ENCODE peak calls at places on chromosomes 4 and X, in ten cellular contexts. I is upper lobe of left lung, B is endothelial cell, M is vagina, N is SK-N-SH, F is PC-9, L is nephron progenitor cell, G is suprapubic skin, T is GM12865, A is GM13977. Y is an unnamed sample.

GRCh38 chrX:153060095-153060445 is 3.8 kb downstream of the PNMA3 start:
- DNase-seq in A (no peak), L (no peak), M (no peak), B (no peak), T (no peak), G (no peak), F (no peak), I (peak; percentile 28), N (no peak), Y (no peak)

GRCh38 chrX:63428348-63428747 is 77.2 kb upstream of the SPIN4 start:
- DNase-seq in G (no peak), A (no peak), T (no peak), L (no peak), I (no peak), F (peak; percentile 20), B (no peak), M (no peak), N (no peak), Y (no peak)

GRCh38 chr4:44978035-44978434 is 251.7 kb upstream of the GNPDA2 start:
- DNase-seq in F (no peak), G (no peak), L (no peak), A (no peak), N (no peak), I (no peak), M (no peak), T (no peak), B (no peak), Y (no peak)

GRCh38 chrX:153533041-153533565 is 15.7 kb downstream of the ATP2B3 start:
- DNase-seq in F (no peak), N (no peak), G (no peak), I (no peak), B (no peak), M (no peak), L (no peak), A (no peak), T (no peak), Y (no peak)

GRCh38 chr4:46503739-46504138 is 113.8 kb upstream of the GABRA2 start:
- DNase-seq in N (no peak), M (no peak), I (no peak), A (no peak), L (no peak), T (no peak), F (no peak), G (no peak), B (no peak), Y (no peak)

GRCh38 chrX:51336584-51336983 is 4.0 kb downstream of the NUDT10 start:
- DNase-seq in N (peak; percentile 63), G (no peak), I (no peak), L (peak; percentile 5), M (no peak), A (peak; percentile 54), B (peak; percentile 2), F (no peak), T (peak; percentile 18), Y (no peak)

GRCh38 chr4:40325406-40326019 is 9.6 kb upstream of the CHRNA9 start:
- DNase-seq in G (no peak), M (no peak), A (peak; percentile 80), L (peak; percentile 49), F (no peak), N (peak; percentile 67), I (no peak), T (peak; percentile 85), B (peak; percentile 33), Y (no peak)

GRCh38 chr4:168734703-168735688 is 238.1 kb downstream of the PALLD start:
- DNase-seq in G (no peak), N (no peak), B (no peak), I (no peak), F (no peak), T (no peak), A (no peak), L (no peak), M (no peak), Y (no peak)

GRCh38 chr4:30718021-30718888 is 1.9 kb upstream of the PCDH7 start:
- DNase-seq in I (peak; percentile 84), G (no peak), T (no peak), N (peak; percentile 46), A (peak; percentile 40), B (peak; percentile 64), F (peak; percentile 46), L (peak; percentile 74), M (no peak), Y (no peak)

GRCh38 chrX:123169247-123169901 is 14.7 kb upstream of the GRIA3 start:
- DNase-seq in I (no peak), A (no peak), T (no peak), M (no peak), B (no peak), F (no peak), N (no peak), L (no peak), G (no peak), Y (no peak)

GRCh38 chr4:155376387-155377268 is at the start of gene MAP9:
- DNase-seq in N (peak; percentile 93), B (peak; percentile 86), A (peak; percentile 92), T (peak; percentile 94), G (peak; percentile 72), M (no peak), F (peak; percentile 85), I (peak; percentile 91), L (peak; percentile 91), Y (peak; percentile 84)

GRCh38 chrX:135625995-135626394 is 87.4 kb upstream of the CT45A1 start:
- DNase-seq in N (peak; percentile 14), G (no peak), I (no peak), B (peak; percentile 38), M (no peak), F (peak; percentile 4), L (no peak), A (no peak), T (peak; percentile 2), Y (no peak)
- TF ChIP-seq CTCF in N (peak; percentile 46), G (no peak), I (no peak), B (peak; percentile 27), M (no peak), F (peak; percentile 51), L (no peak), A (peak; percentile 44), T (no peak), Y (no peak)

DNA sequence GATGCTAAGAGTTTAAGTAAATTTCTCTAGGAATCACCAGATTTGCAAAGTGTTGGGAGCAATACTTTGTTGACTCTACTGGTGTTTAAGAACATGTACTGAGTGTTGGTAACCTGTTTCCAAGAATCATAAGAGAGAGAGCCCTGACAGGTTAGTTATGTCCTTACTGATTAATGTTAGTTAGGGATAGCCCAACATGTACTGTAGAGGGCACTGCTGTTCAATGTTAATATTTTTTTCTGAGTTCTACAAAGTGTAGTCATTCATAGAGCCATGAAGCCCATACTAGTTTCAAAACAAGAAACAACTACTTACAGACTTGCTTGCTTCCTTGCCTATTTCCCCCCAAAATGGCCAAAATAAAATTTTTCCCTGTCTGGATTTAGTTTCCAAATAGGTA is 11.9 kb downstream of the TMPRSS11D start:
- DNase-seq in I (no peak), M (no peak), L (no peak), N (peak; percentile 20), A (peak; percentile 26), B (no peak), G (no peak), F (no peak), T (peak; percentile 45), Y (no peak)
- TF ChIP-seq CTCF in I (peak; percentile 17), M (no peak), L (peak; percentile 30), N (peak; percentile 77), A (peak; percentile 45), B (peak; percentile 21), G (peak; percentile 25), F (peak; percentile 59), T (peak; percentile 36), Y (no peak)

GRCh38 chrX:12076046-12076445 is 62.2 kb upstream of the FRMPD4 start:
- DNase-seq in I (no peak), N (no peak), F (no peak), A (no peak), B (no peak), L (no peak), G (no peak), M (no peak), T (no peak), Y (no peak)
- TF ChIP-seq CTCF in I (no peak), N (peak; percentile 39), F (no peak), A (no peak), B (no peak), L (no peak), G (no peak), M (no peak), T (no peak), Y (no peak)

DNA sequence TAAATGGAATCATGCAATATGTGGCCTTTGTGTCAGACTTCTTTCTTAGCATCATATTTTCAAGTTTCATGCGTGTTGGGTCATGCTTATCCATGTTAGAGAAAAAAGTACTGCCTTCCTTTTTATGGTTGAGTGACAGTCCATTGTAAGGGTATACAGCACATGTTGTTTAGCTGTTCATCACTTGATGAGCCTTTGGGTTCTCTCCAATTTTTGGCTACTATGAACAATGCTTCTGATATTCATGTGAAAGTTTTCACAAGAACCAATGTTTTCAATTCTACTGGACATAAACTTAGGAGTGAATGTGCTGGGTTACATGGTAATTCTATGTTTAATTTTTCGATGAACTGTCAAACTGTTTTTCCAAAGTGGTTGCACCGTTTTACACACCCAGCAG is 28.1 kb upstream of the LNX1 start:
- DNase-seq in T (no peak), F (no peak), N (no peak), G (no peak), L (no peak), B (no peak), M (no peak), I (no peak), A (no peak), Y (no peak)
- TF ChIP-seq CTCF in T (no peak), F (no peak), N (no peak), G (no peak), L (no peak), B (no peak), M (no peak), I (no peak), A (no peak), Y (no peak)

GRCh38 chr4:75254745-75255144 is 259.5 kb downstream of the RCHY1 start:
- DNase-seq in F (no peak), N (no peak), G (no peak), I (peak; percentile 4), A (no peak), T (no peak), B (no peak), L (no peak), M (no peak), Y (no peak)
- TF ChIP-seq CTCF in F (no peak), N (no peak), G (no peak), I (no peak), A (no peak), T (no peak), B (no peak), L (no peak), M (no peak), Y (no peak)

GRCh38 chr4:13860126-13860525 is 232.6 kb upstream of the BOD1L1 start:
- DNase-seq in T (no peak), M (no peak), A (no peak), I (no peak), N (peak; percentile 6), F (no peak), G (no peak), L (no peak), B (no peak), Y (no peak)
- TF ChIP-seq CTCF in T (no peak), M (no peak), A (no peak), I (no peak), N (no peak), F (no peak), G (no peak), L (peak; percentile 9), B (no peak), Y (no peak)

GRCh38 chr4:97548943-97549583 is 594.2 kb downstream of the STPG2 start:
- DNase-seq in B (no peak), L (no peak), N (no peak), A (no peak), T (peak; percentile 2), G (no peak), I (no peak), M (no peak), F (no peak), Y (no peak)
- TF ChIP-seq CTCF in B (no peak), L (no peak), N (peak; percentile 28), A (no peak), T (no peak), G (no peak), I (no peak), M (no peak), F (peak; percentile 24), Y (no peak)

Y was measured in activated B cell treated with CpG ODN at 0.5 μM for 24 hours.